ENCODE peak calls at places on chromosome 5, in seven cellular contexts. G, U, K, I, B, F and Z are unnamed samples.

GRCh38 chr5:68661237-68661636 is 432.6 kb upstream of the SLC30A5 start:
- DNase-seq in B (no peak), G (peak), I (no peak), K (no peak), U (no peak), F (peak), Z (peak)

GRCh38 chr5:78546597-78546996 is 102.0 kb downstream of the LHFPL2 start:
- DNase-seq in I (no peak), K (no peak), B (no peak), G (no peak), F (no peak), U (no peak), Z (no peak)

GRCh38 chr5:74963407-74963806 is 89.0 kb downstream of the GCNT4 start:
- DNase-seq in B (no peak), U (peak), F (no peak), G (no peak), K (no peak), I (peak), Z (no peak)

GRCh38 chr5:57410374-57411320 is 72.0 kb downstream of the ACTBL2 start:
- DNase-seq in K (no peak), B (no peak), U (no peak), G (no peak), I (no peak), F (no peak), Z (no peak)

GRCh38 chr5:1511651-1512540 is 11.9 kb downstream of the LPCAT1 start:
- DNase-seq in K (peak), U (peak), G (peak), B (no peak), I (no peak), F (peak), Z (peak)

GRCh38 chr5:179314606-179315355 is 30.5 kb downstream of the ADAMTS2 start:
- DNase-seq in B (no peak), I (no peak), K (peak), G (no peak), F (peak), U (no peak), Z (no peak)

GRCh38 chr5:117262607-117263131 is 688.0 kb upstream of the SEMA6A start:
- DNase-seq in K (no peak), I (no peak), G (no peak), U (no peak), B (no peak), F (no peak), Z (no peak)

GRCh38 chr5:55066278-55066677 is 36.2 kb upstream of the GZMA start:
- DNase-seq in K (no peak), B (no peak), I (no peak), F (no peak), G (no peak), U (no peak), Z (no peak)

GRCh38 chr5:32276173-32276853 is 36.4 kb downstream of the MTMR12 start:
- DNase-seq in K (no peak), U (peak), F (peak), G (peak), B (no peak), I (peak), Z (no peak)

GRCh38 chr5:54832846-54833245 is 152.5 kb downstream of the ESM1 start:
- DNase-seq in G (no peak), I (peak), F (no peak), B (no peak), K (no peak), U (peak), Z (no peak)

GRCh38 chr5:125257057-125257970 is 510.9 kb upstream of the ZNF608 start:
- DNase-seq in G (no peak), B (peak), K (no peak), F (peak), I (peak), U (peak), Z (no peak)

GRCh38 chr5:107979272-107979671 is 308.5 kb upstream of the EFNA5 start:
- DNase-seq in G (no peak), F (peak), K (no peak), U (peak), I (peak), B (no peak), Z (no peak)

DNA sequence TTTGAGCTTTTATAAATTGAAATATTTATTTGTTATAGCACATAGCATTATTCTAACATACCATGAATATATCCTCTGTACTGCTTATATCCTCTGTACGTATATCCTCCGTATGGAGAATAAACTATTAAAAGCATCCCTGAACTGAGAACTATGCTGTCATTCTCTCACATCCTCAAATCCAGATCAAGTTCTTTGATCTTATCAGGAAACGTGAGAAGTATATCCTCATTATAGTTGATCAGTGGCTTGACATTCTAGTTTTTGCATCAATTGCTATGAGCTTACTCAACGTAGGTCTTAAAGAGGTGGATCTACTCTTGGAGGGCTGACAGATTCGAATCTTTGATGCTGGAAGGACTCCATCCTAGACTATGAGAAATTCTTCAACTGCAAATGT is 37.4 kb downstream of the IL7R start:
- DNase-seq in U (no peak), B (no peak), F (no peak), I (no peak), G (no peak), K (no peak), Z (no peak)
- H3K9ac ChIP-seq in U (no peak), B (no peak), F (no peak), I (no peak), G (no peak), K (no peak), Z (no peak)

DNA sequence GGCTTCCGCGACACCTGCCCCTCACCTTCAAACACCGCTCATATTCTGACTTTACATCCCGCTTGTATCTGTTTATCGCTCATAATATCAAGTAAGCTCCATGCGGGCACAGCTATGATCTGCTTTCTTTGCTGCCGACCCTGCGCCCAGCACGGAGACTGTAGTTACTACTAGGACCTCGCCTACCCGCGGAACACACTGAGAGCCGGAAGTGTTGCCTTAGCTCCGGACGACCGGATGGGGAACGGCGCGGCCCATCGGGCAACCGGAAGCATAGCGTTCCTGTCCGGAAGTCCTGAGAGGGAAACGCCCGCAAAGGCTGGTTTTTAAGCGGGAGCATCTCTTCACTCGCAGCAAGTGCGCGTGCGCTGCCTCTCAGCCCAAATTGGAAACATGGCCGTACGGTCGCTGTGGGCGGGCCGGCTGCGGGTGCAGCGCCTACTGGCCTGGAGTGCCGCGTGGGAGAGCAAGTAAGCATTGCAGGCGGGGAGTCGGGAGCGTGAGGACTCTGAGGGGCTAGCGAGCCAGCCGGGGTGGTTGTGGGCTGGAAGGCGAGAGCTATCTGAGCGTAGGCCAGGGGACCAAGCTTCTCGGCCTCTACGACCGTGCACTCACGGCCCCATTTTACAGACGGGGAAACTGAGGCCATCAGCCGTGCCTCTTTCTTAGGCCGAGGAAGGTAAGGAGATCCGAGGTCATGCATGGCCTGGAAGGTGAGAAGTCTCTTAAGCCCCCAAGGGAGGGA is at the start of gene GRPEL2:
- DNase-seq in G (peak), K (peak), B (peak), U (peak), F (peak), I (peak), Z (peak)
- H3K27ac ChIP-seq in G (peak), K (peak), B (peak), U (peak), F (peak), I (peak), Z (peak)

GRCh38 chr5:128263357-128263756 is 179.8 kb downstream of the SLC12A2 start:
- DNase-seq in F (no peak), I (no peak), B (no peak), U (no peak), K (no peak), G (no peak), Z (no peak)
- H3K4me3 ChIP-seq in F (no peak), I (no peak), B (no peak), U (no peak), K (no peak), G (no peak), Z (no peak)

GRCh38 chr5:80194470-80194869 is 61.4 kb downstream of the SERINC5 start:
- DNase-seq in K (no peak), B (no peak), F (no peak), U (no peak), I (no peak), G (no peak), Z (no peak)

GRCh38 chr5:80198920-80199319 is 56.9 kb downstream of the SERINC5 start:
- DNase-seq in K (no peak), B (no peak), U (no peak), I (no peak), G (no peak), F (no peak), Z (no peak)

GRCh38 chr5:80193421-80193820 is 62.4 kb downstream of the SERINC5 start:
- DNase-seq in I (no peak), B (no peak), K (no peak), G (no peak), F (no peak), U (no peak), Z (no peak)

GRCh38 chr5:80198399-80198798 is 57.4 kb downstream of the SERINC5 start:
- DNase-seq in B (no peak), I (no peak), K (no peak), F (no peak), G (no peak), U (peak), Z (no peak)

GRCh38 chr5:80195837-80196400 is 59.9 kb downstream of the SERINC5 start:
- DNase-seq in B (no peak), K (no peak), I (no peak), G (no peak), F (no peak), U (no peak), Z (no peak)
- H3K9ac ChIP-seq in B (no peak), K (no peak), I (no peak), G (no peak), F (no peak), U (no peak), Z (no peak)

GRCh38 chr5:134568339-134568700 is 42.9 kb downstream of the JADE2 start:
- DNase-seq in G (no peak), K (peak), B (no peak), I (no peak), U (no peak), F (no peak), Z (no peak)
- H3K27ac ChIP-seq in G (no peak), K (no peak), B (peak), I (no peak), U (peak), F (peak), Z (no peak)

DNA sequence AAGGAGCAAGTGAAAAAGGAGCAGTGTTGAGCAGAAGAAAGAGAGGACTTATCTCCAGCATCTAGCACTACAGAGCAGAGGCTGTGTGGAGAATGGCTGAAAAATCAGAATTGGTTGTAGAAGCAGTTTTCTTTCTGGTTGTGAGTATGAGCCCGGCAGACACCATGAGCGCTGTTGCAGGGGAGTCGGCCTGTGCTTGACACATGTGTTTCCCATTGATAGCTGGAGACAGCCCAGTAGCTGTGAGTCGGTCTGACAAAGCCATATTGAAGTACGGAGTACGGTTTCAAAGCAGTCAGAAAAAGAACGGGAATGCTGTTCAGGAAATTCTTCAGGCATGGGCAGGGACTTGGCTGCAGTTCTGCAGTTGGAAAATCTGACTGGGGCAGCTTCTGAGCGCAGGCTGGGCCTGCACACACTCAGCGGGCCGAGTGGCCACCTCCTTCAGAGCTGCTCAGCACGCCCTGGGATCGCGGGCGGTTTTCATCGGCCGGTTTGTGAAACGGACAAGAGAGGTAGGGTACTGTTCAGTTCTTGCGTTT is at the start of gene SGCD:
- DNase-seq in B (peak), I (peak), U (peak), F (peak), K (peak), G (no peak), Z (no peak)
- H3K4me3 ChIP-seq in B (peak), I (peak), U (peak), F (peak), K (peak), G (no peak), Z (no peak)

DNA sequence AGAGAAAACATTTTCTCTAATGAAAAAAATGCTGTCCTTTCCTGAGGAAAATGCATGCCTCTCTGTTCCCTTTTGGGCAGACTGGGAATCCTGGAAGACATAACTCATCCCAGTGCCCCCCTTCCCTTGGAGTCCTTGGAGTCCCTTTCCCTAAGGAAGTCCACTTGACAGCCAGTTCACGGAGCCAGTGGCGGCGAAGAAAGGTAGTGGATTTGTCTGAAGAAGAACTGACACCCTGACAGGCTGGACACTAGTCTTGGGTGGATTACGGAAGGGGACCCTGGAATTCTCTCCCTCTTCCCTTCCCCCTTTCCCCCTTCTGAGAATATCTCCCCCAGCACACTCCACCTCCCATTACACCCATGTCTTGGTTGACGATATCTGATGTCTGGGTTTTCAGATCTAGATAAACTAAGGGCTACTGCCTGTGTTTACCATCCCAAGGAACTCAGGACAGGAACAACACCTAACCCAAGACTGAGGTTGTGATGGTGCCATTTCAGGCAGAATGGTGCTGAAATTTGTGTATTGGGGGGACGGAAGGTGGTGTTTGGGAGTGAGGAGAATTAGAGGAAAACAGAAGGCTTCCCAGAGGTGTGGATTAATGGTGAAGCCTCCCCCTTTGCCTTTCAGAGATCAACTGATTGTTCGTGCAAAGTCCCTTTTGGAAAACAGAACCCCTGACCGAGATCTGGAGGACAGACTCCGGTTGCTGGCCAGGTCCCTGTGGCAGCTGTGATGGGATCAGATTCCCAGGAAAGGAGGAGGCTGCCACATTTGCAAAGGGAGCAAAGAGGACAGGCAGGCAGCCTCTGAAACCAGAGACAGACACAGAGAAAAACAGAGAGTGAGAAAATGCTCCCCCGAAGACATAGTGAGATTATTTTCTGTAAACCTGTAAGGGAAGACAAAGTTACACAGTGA is 704 bp downstream of the SPARC start:
- DNase-seq in F (peak), K (no peak), B (peak), G (no peak), I (no peak), U (peak), Z (no peak)
- H3K9ac ChIP-seq in F (peak), K (peak), B (peak), G (peak), I (peak), U (peak), Z (no peak)

GRCh38 chr5:159933531-159934485 is 17.5 kb downstream of the ADRA1B start:
- DNase-seq in B (no peak), U (peak), I (no peak), F (no peak), K (no peak), G (no peak), Z (no peak)

GRCh38 chr5:159923008-159923407 is 6.7 kb downstream of the ADRA1B start:
- DNase-seq in K (no peak), U (no peak), G (no peak), B (no peak), I (no peak), F (no peak), Z (no peak)

GRCh38 chr5:159928122-159928960 is 12.1 kb downstream of the ADRA1B start:
- DNase-seq in I (peak), B (no peak), U (peak), F (peak), K (peak), G (peak), Z (peak)
- H3K27ac ChIP-seq in I (peak), B (peak), U (peak), F (peak), K (no peak), G (peak), Z (peak)